ENCODE peak calls at places on chromosome 11, in four cellular contexts. V is GM12878, M is K562, L is HL-60. J is an unnamed sample.

GRCh38 chr11:46295312-46295995 is 18.0 kb downstream of the CREB3L1 start:
- DNase-seq in V (no peak), L (peak), M (peak), J (peak)

GRCh38 chr11:1157645-1158591 is at the start of gene MUC5AC:
- DNase-seq in V (no peak), M (no peak), L (no peak), J (no peak)

GRCh38 chr11:75429902-75430691 is 2.9 kb downstream of the KLHL35 start:
- DNase-seq in L (peak), M (no peak), V (no peak), J (peak)

GRCh38 chr11:61719968-61720367 is 32.5 kb upstream of the MYRF start:
- DNase-seq in M (no peak), L (no peak), V (no peak), J (no peak)

GRCh38 chr11:76151561-76152085 is 54.7 kb downstream of the WNT11 start:
- DNase-seq in L (no peak), V (no peak), M (no peak), J (no peak)

GRCh38 chr11:31237819-31238771 is 131.4 kb downstream of the DCDC1 start:
- DNase-seq in M (no peak), V (no peak), L (no peak), J (no peak)

GRCh38 chr11:404551-405264 is 10.1 kb downstream of the SIGIRR start:
- DNase-seq in V (no peak), L (no peak), M (no peak), J (no peak)

GRCh38 chr11:67700548-67701262 is 26.3 kb upstream of the ALDH3B2 start:
- DNase-seq in M (no peak), V (no peak), L (no peak), J (no peak)

GRCh38 chr11:58028687-58029411 is 1.9 kb upstream of the OR6Q1 start:
- DNase-seq in L (peak), M (no peak), V (no peak), J (no peak)

GRCh38 chr11:64654439-64654838 is 63.4 kb downstream of the SLC22A12 start:
- DNase-seq in V (no peak), L (no peak), M (no peak), J (no peak)

GRCh38 chr11:116037851-116038250 is 533.6 kb upstream of the CADM1 start:
- DNase-seq in V (no peak), L (no peak), M (no peak), J (no peak)

GRCh38 chr11:107740256-107740655 is 28.4 kb upstream of the SLN start:
- DNase-seq in M (no peak), L (no peak), V (no peak), J (no peak)

GRCh38 chr11:62791501-62792192 is at the start of gene TMEM223:
- DNase-seq in M (peak), V (no peak), L (peak), J (peak)

GRCh38 chr11:2795491-2795991 is 90.0 kb downstream of the CDKN1C start:
- DNase-seq in V (no peak), L (no peak), M (no peak), J (no peak)

GRCh38 chr11:6200975-6201374 is 2.0 kb downstream of the OR52W1 start:
- DNase-seq in L (peak), M (no peak), V (no peak), J (no peak)

GRCh38 chr11:32438883-32439487 is 3.6 kb upstream of the WT1 start:
- DNase-seq in L (no peak), M (no peak), V (no peak), J (no peak)

GRCh38 chr11:71120346-71120963 is 131.9 kb downstream of the SHANK2 start:
- DNase-seq in L (no peak), V (no peak), M (peak), J (no peak)

GRCh38 chr11:45899448-45900174 is 7.5 kb downstream of the FREY1 start:
- DNase-seq in V (no peak), M (peak), L (no peak), J (peak)

GRCh38 chr11:130611791-130612251 is 163.4 kb downstream of the ADAMTS15 start:
- DNase-seq in V (no peak), L (no peak), M (no peak), J (no peak)

GRCh38 chr11:9664276-9665171 is 647 bp downstream of the SWAP70 start:
- DNase-seq in V (no peak), M (peak), L (peak), J (peak)
- TF ChIP-seq POLR2AphosphoS5 in V (no peak), M (no peak), L (no peak), J (no peak)

GRCh38 chr11:118913411-118914125 is 12.2 kb downstream of the BCL9L start:
- DNase-seq in M (no peak), L (no peak), V (no peak), J (no peak)

GRCh38 chr11:118914178-118914918 is 11.4 kb downstream of the BCL9L start:
- DNase-seq in V (no peak), L (no peak), M (no peak), J (no peak)

GRCh38 chr11:118911880-118912741 is 13.6 kb downstream of the BCL9L start:
- DNase-seq in M (peak), V (no peak), L (no peak), J (no peak)

GRCh38 chr11:118911113-118911879 is 14.4 kb downstream of the BCL9L start:
- DNase-seq in L (no peak), V (no peak), M (peak), J (no peak)

GRCh38 chr11:118912742-118913410 is 12.8 kb downstream of the BCL9L start:
- DNase-seq in M (peak), L (no peak), V (peak), J (no peak)
- TF ChIP-seq SPI1 in M (peak), L (peak), V (peak), J (peak)

GRCh38 chr11:86068951-86069407 is at the start of gene PICALM:
- DNase-seq in V (peak), L (peak), M (peak), J (peak)
- TF ChIP-seq POLR2AphosphoS5 in V (no peak), L (peak), M (peak), J (no peak)

DNA sequence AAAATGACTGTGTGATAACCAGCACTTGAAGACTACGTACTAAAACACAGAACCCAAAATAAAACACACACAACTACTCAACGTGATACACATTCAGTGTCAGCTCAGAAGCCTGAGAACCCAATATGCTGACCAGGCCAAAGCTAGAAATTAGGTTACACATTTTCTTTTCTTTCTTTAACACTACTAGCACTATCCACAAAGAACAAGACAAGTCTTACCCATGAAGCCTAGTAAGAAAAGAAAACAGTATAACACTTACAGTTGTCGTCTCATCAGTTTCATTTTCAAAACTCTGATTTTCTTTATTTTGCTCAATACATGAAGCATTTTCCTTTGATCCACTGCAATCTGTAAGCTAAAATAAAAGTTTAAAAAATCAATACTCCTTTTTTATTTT is 472.9 kb downstream of the DLG2 start:
- DNase-seq in V (no peak), M (no peak), L (no peak), J (no peak)
- TF ChIP-seq SPI1 in V (no peak), M (no peak), L (no peak), J (no peak)

GRCh38 chr11:17714356-17714854 is 5.0 kb upstream of the MYOD1 start:
- DNase-seq in M (no peak), V (no peak), L (no peak), J (no peak)
- TF ChIP-seq POLR2AphosphoS5 in M (no peak), V (no peak), L (no peak), J (no peak)

GRCh38 chr11:120209750-120210650 is 832 bp upstream of the OAF start:
- DNase-seq in V (no peak), L (no peak), M (no peak), J (no peak)

GRCh38 chr11:120211522-120212258 is 858 bp downstream of the OAF start:
- DNase-seq in V (no peak), M (peak), L (no peak), J (no peak)

GRCh38 chr11:120212259-120212888 is 1.5 kb downstream of the OAF start:
- DNase-seq in V (no peak), L (no peak), M (peak), J (no peak)

GRCh38 chr11:120212926-120213325 is 2.1 kb downstream of the OAF start:
- DNase-seq in M (no peak), L (no peak), V (no peak), J (no peak)

GRCh38 chr11:120210651-120211521 is at the start of gene OAF:
- DNase-seq in V (no peak), L (peak), M (peak), J (peak)
- TF ChIP-seq SPI1 in V (no peak), L (peak), M (no peak), J (no peak)

DNA sequence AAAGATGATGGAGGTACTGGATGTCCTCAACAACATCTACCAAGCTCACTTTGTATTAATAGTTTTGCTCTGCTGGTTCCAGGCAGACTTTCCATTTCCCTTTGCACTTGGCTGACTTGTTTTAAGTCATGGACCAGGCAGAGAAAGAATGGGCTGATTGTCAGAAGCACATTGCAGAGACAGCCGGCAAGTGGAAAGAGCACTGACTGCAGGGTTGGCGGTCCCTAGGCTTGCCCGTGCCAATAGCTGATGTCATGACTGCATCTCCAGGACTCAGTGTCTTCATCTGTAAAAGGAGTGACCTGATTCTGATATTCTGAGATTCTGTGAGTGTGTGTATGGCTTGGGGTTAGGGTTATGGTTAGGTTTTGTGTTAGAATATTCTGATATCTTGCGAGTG is 20.9 kb upstream of the NNMT start:
- DNase-seq in M (no peak), L (no peak), V (no peak), J (no peak)
- TF ChIP-seq POLR2AphosphoS5 in M (no peak), L (no peak), V (no peak), J (no peak)

GRCh38 chr11:19817265-19817851 is 104.7 kb downstream of the NAV2 start:
- DNase-seq in M (no peak), V (no peak), L (no peak), J (no peak)
- TF ChIP-seq SPI1 in M (no peak), V (no peak), L (no peak), J (no peak)

GRCh38 chr11:9905562-9905961 is 241.7 kb downstream of the SWAP70 start:
- DNase-seq in L (no peak), V (no peak), M (no peak), J (no peak)

GRCh38 chr11:9901931-9902330 is 238.1 kb downstream of the SWAP70 start:
- DNase-seq in V (no peak), L (no peak), M (no peak), J (no peak)

GRCh38 chr11:9903579-9903978 is 239.7 kb downstream of the SWAP70 start:
- DNase-seq in M (no peak), L (no peak), V (no peak), J (no peak)

GRCh38 chr11:9906043-9906791 is 242.3 kb downstream of the SWAP70 start:
- DNase-seq in L (no peak), V (no peak), M (no peak), J (no peak)
- TF ChIP-seq POLR2AphosphoS5 in L (no peak), V (no peak), M (no peak), J (no peak)

GRCh38 chr11:91495837-91496236 is 728.8 kb upstream of the FAT3 start:
- DNase-seq in M (no peak), V (no peak), L (no peak), J (no peak)
- TF ChIP-seq SPI1 in M (no peak), V (no peak), L (no peak), J (no peak)